ENCODE peak calls at places on chromosome 22, in four cellular contexts. I is cardiac muscle cell, U is ELR, Q is HT1080. H is an unnamed sample.

GRCh38 chr22:44360306-44360685 is 47.5 kb upstream of the SHISAL1 start:
- DNase-seq in U (no peak), Q (no peak), I (no peak), H (no peak)

GRCh38 chr22:50528682-50529415 is 963 bp downstream of the TYMP start:
- DNase-seq in Q (no peak), U (no peak), I (no peak), H (no peak)

GRCh38 chr22:31248138-31248745 is 36.1 kb downstream of the LIMK2 start:
- DNase-seq in I (peak), Q (peak), U (peak), H (peak)

GRCh38 chr22:23289851-23290724 is 109.8 kb downstream of the BCR start:
- DNase-seq in U (peak), Q (peak), I (peak), H (no peak)

GRCh38 chr22:19179472-19180048 is 1.0 kb upstream of the SLC25A1 start:
- DNase-seq in U (peak), Q (peak), I (peak), H (peak)

GRCh38 chr22:50325444-50326224 is 1.2 kb downstream of the DENND6B start:
- DNase-seq in I (no peak), Q (peak), U (no peak), H (no peak)

GRCh38 chr22:47316020-47316419 is 553.6 kb downstream of the TBC1D22A start:
- DNase-seq in I (no peak), Q (no peak), U (no peak), H (no peak)

GRCh38 chr22:26552466-26552865 is 37.5 kb downstream of the TPST2 start:
- DNase-seq in I (no peak), Q (no peak), U (peak), H (no peak)

GRCh38 chr22:19743081-19743480 is 17.5 kb upstream of the TBX1 start:
- DNase-seq in I (no peak), U (no peak), Q (no peak), H (no peak)

GRCh38 chr22:30262917-30263741 is 3.5 kb downstream of the OSM start:
- DNase-seq in Q (peak), U (peak), I (peak), H (no peak)

GRCh38 chr22:19994851-19995610 is 21.6 kb downstream of the ARVCF start:
- DNase-seq in U (no peak), I (no peak), Q (peak), H (no peak)

GRCh38 chr22:22914726-22915669 is 27.4 kb downstream of the IGLL5 start:
- DNase-seq in I (no peak), U (no peak), Q (no peak), H (no peak)

H was measured in epithelial cell of proximal tubule.